ENCODE peak calls at places on chromosomes 4 and X, in five cellular contexts. J, Z, I, U and R are unnamed samples.

GRCh38 chr4:86302242-86302641 is 57.6 kb downstream of the MAPK10 start:
- DNase-seq in J (no peak), Z (no peak), I (no peak), U (no peak), R (peak; percentile 3)

GRCh38 chr4:14313757-14314156 is 686.2 kb upstream of the BOD1L1 start:
- DNase-seq in J (no peak), Z (no peak), I (no peak), U (no peak), R (no peak)

GRCh38 chr4:147328756-147329446 is 152.0 kb upstream of the EDNRA start:
- DNase-seq in J (no peak), Z (no peak), I (no peak), U (no peak), R (no peak)

GRCh38 chr4:76989391-76990061 is 40.0 kb downstream of the SEPTIN11 start:
- DNase-seq in J (no peak), Z (peak; percentile 72), I (no peak), U (peak; percentile 47), R (no peak)

GRCh38 chr4:82797591-82798081 is 960 bp downstream of the SCD5 start:
- DNase-seq in J (no peak), Z (peak; percentile 7), I (no peak), U (no peak), R (no peak)

GRCh38 chrX:18983711-18984380 is at the start of gene PHKA2:
- DNase-seq in J (peak; percentile 47), Z (peak; percentile 47), I (peak; percentile 48), U (peak; percentile 55), R (peak; percentile 29)

GRCh38 chrX:34629572-34629971 is 27.5 kb downstream of the TMEM47 start:
- DNase-seq in J (peak; percentile 34), Z (no peak), I (no peak), U (no peak), R (no peak)

GRCh38 chr4:112253382-112254000 is 21.9 kb downstream of the AP1AR start:
- DNase-seq in J (no peak), Z (no peak), I (no peak), U (no peak), R (no peak)

GRCh38 chrX:145715641-145716138 is 101.9 kb upstream of the SLITRK2 start:
- DNase-seq in J (no peak), Z (no peak), I (no peak), U (no peak), R (no peak)

GRCh38 chr4:41103657-41104056 is 110.7 kb downstream of the APBB2 start:
- DNase-seq in J (no peak), Z (no peak), I (no peak), U (no peak), R (no peak)

GRCh38 chr4:175970072-175970471 is 95.6 kb upstream of the WDR17 start:
- DNase-seq in J (no peak), Z (no peak), I (no peak), U (no peak), R (no peak)

GRCh38 chrX:96102997-96103396 is 581.6 kb upstream of the DIAPH2 start:
- DNase-seq in J (no peak), Z (no peak), I (no peak), U (no peak), R (no peak)

GRCh38 chr4:2823301-2823670 is 20.4 kb upstream of the ADD1 start:
- DNase-seq in J (no peak), Z (no peak), I (no peak), U (no peak), R (no peak)

GRCh38 chr4:107034982-107035710 is 967 bp downstream of the DKK2 start:
- DNase-seq in J (no peak), Z (no peak), I (no peak), U (no peak), R (no peak)

GRCh38 chr4:37685211-37685725 is 908 bp downstream of the RELL1 start:
- DNase-seq in J (peak; percentile 8), Z (peak; percentile 84), I (no peak), U (peak; percentile 50), R (no peak)

GRCh38 chrX:40153335-40154221 is 55.8 kb upstream of the BCOR start:
- DNase-seq in J (peak; percentile 38), Z (peak; percentile 53), I (no peak), U (no peak), R (no peak)

GRCh38 chr4:26088433-26088928 is 174.5 kb downstream of the SMIM20 start:
- DNase-seq in J (no peak), Z (peak; percentile 48), I (no peak), U (no peak), R (no peak)

GRCh38 chr4:139887962-139888735 is 222.5 kb downstream of the MGST2 start:
- DNase-seq in J (no peak), Z (no peak), I (peak; percentile 34), U (no peak), R (no peak)

GRCh38 chr4:156291317-156291716 is 337.7 kb upstream of the CTSO start:
- DNase-seq in J (peak; percentile 14), Z (no peak), I (no peak), U (no peak), R (no peak)

GRCh38 chr4:37628977-37629609 is 57.1 kb downstream of the RELL1 start:
- DNase-seq in J (peak; percentile 56), Z (no peak), I (no peak), U (peak; percentile 66), R (no peak)